ENCODE peak calls at places on chromosomes 12 and 14, in eight cellular contexts. One of them, this sample, is unnamed. For H3K27me3, the result is how much of the 10 kb centered on the place peaks cover.

GRCh38 chr14:98217530-98217929 is 1054.5 kb downstream of the BCL11B start:
- DNase-seq in ascending aorta: no peak
- DNase-seq in thoracic aorta: no peak
- DNase-seq in ovary: no peak
- DNase-seq in right atrium auricular region: no peak
- DNase-seq in spleen: no peak
- DNase-seq in pancreas: no peak
- DNase-seq in transverse colon: no peak
- DNase-seq in this sample: no peak

GRCh38 chr12:132433641-132434395 is 56.1 kb upstream of the FBRSL1 start:
- DNase-seq in ascending aorta: no peak
- DNase-seq in thoracic aorta: no peak
- DNase-seq in ovary: no peak
- DNase-seq in right atrium auricular region: no peak
- DNase-seq in spleen: peak
- DNase-seq in pancreas: peak
- DNase-seq in transverse colon: peak
- DNase-seq in this sample: no peak

GRCh38 chr14:20848316-20848954 is 42.8 kb upstream of the RNASE3 start:
- DNase-seq in ascending aorta: no peak
- DNase-seq in thoracic aorta: no peak
- DNase-seq in ovary: no peak
- DNase-seq in right atrium auricular region: no peak
- DNase-seq in spleen: no peak
- DNase-seq in pancreas: no peak
- DNase-seq in transverse colon: no peak
- DNase-seq in this sample: no peak

GRCh38 chr12:12461923-12462315 is 100.7 kb downstream of the DUSP16 start:
- DNase-seq in ascending aorta: no peak
- DNase-seq in thoracic aorta: no peak
- DNase-seq in ovary: no peak
- DNase-seq in right atrium auricular region: no peak
- DNase-seq in spleen: no peak
- DNase-seq in pancreas: no peak
- DNase-seq in transverse colon: no peak
- DNase-seq in this sample: no peak

GRCh38 chr12:54017027-54017788 is 8.4 kb downstream of the HOXC8 start:
- DNase-seq in ascending aorta: no peak
- DNase-seq in thoracic aorta: no peak
- DNase-seq in ovary: no peak
- DNase-seq in right atrium auricular region: no peak
- DNase-seq in spleen: no peak
- DNase-seq in pancreas: peak
- DNase-seq in transverse colon: no peak
- DNase-seq in this sample: no peak

GRCh38 chr12:104355630-104356029 is 52.1 kb downstream of the EID3 start:
- DNase-seq in ascending aorta: peak
- DNase-seq in thoracic aorta: no peak
- DNase-seq in ovary: no peak
- DNase-seq in right atrium auricular region: peak
- DNase-seq in spleen: no peak
- DNase-seq in pancreas: no peak
- DNase-seq in transverse colon: no peak
- DNase-seq in this sample: no peak

GRCh38 chr12:24697769-24698168 is 251.1 kb downstream of the BCAT1 start:
- DNase-seq in ascending aorta: no peak
- DNase-seq in thoracic aorta: no peak
- DNase-seq in ovary: no peak
- DNase-seq in right atrium auricular region: no peak
- DNase-seq in spleen: no peak
- DNase-seq in pancreas: no peak
- DNase-seq in transverse colon: no peak
- DNase-seq in this sample: no peak

GRCh38 chr12:98727196-98727595 is 82.1 kb downstream of the APAF1 start:
- DNase-seq in ascending aorta: no peak
- DNase-seq in thoracic aorta: no peak
- DNase-seq in ovary: no peak
- DNase-seq in right atrium auricular region: no peak
- DNase-seq in spleen: no peak
- DNase-seq in pancreas: no peak
- DNase-seq in transverse colon: no peak
- DNase-seq in this sample: no peak

GRCh38 chr12:9773216-9773877 is 12.6 kb upstream of the CD69 start:
- DNase-seq in ascending aorta: no peak
- DNase-seq in thoracic aorta: no peak
- DNase-seq in ovary: no peak
- DNase-seq in right atrium auricular region: no peak
- DNase-seq in spleen: no peak
- DNase-seq in pancreas: no peak
- DNase-seq in transverse colon: no peak
- DNase-seq in this sample: no peak

GRCh38 chr12:102543931-102544485 is 63.6 kb upstream of the IGF1 start:
- DNase-seq in ascending aorta: no peak
- DNase-seq in thoracic aorta: no peak
- DNase-seq in ovary: no peak
- DNase-seq in right atrium auricular region: no peak
- DNase-seq in spleen: no peak
- DNase-seq in pancreas: no peak
- DNase-seq in transverse colon: no peak
- DNase-seq in this sample: no peak

GRCh38 chr12:102540856-102541385 is 60.6 kb upstream of the IGF1 start:
- DNase-seq in ascending aorta: no peak
- DNase-seq in thoracic aorta: no peak
- DNase-seq in ovary: no peak
- DNase-seq in right atrium auricular region: no peak
- DNase-seq in spleen: no peak
- DNase-seq in pancreas: no peak
- DNase-seq in transverse colon: no peak
- DNase-seq in this sample: no peak

GRCh38 chr12:102542816-102543448 is 62.6 kb upstream of the IGF1 start:
- DNase-seq in ascending aorta: no peak
- DNase-seq in thoracic aorta: no peak
- DNase-seq in ovary: peak
- DNase-seq in right atrium auricular region: no peak
- DNase-seq in spleen: no peak
- DNase-seq in pancreas: no peak
- DNase-seq in transverse colon: no peak
- DNase-seq in this sample: no peak

GRCh38 chr12:102543494-102543893 is 63.1 kb upstream of the IGF1 start:
- DNase-seq in ascending aorta: no peak
- DNase-seq in thoracic aorta: no peak
- DNase-seq in ovary: no peak
- DNase-seq in right atrium auricular region: no peak
- DNase-seq in spleen: no peak
- DNase-seq in pancreas: no peak
- DNase-seq in transverse colon: no peak
- DNase-seq in this sample: no peak

GRCh38 chr12:102539651-102540553 is 59.5 kb upstream of the IGF1 start:
- DNase-seq in ascending aorta: no peak
- DNase-seq in thoracic aorta: no peak
- DNase-seq in ovary: no peak
- DNase-seq in right atrium auricular region: no peak
- DNase-seq in spleen: no peak
- DNase-seq in pancreas: no peak
- DNase-seq in transverse colon: no peak
- DNase-seq in this sample: no peak
- H3K4me3 ChIP-seq in ascending aorta: no peak
- H3K4me3 ChIP-seq in thoracic aorta: no peak
- H3K4me3 ChIP-seq in ovary: no peak
- H3K4me3 ChIP-seq in right atrium auricular region: no peak
- H3K4me3 ChIP-seq in spleen: no peak
- H3K4me3 ChIP-seq in pancreas: no peak
- H3K4me3 ChIP-seq in transverse colon: no peak
- H3K4me3 ChIP-seq in this sample: no peak

GRCh38 chr14:95903616-95904107 is 27.0 kb downstream of the TUNAR start:
- DNase-seq in ascending aorta: no peak
- DNase-seq in thoracic aorta: no peak
- DNase-seq in ovary: no peak
- DNase-seq in right atrium auricular region: no peak
- DNase-seq in spleen: no peak
- DNase-seq in pancreas: no peak
- DNase-seq in transverse colon: no peak
- DNase-seq in this sample: no peak
- H3K27me3 ChIP-seq in ascending aorta: under half
- H3K27me3 ChIP-seq in thoracic aorta: under half
- H3K27me3 ChIP-seq in ovary: under half
- H3K27me3 ChIP-seq in right atrium auricular region: under half
- H3K27me3 ChIP-seq in spleen: under half
- H3K27me3 ChIP-seq in pancreas: under half
- H3K27me3 ChIP-seq in transverse colon: under half
- H3K27me3 ChIP-seq in this sample: under half

DNA sequence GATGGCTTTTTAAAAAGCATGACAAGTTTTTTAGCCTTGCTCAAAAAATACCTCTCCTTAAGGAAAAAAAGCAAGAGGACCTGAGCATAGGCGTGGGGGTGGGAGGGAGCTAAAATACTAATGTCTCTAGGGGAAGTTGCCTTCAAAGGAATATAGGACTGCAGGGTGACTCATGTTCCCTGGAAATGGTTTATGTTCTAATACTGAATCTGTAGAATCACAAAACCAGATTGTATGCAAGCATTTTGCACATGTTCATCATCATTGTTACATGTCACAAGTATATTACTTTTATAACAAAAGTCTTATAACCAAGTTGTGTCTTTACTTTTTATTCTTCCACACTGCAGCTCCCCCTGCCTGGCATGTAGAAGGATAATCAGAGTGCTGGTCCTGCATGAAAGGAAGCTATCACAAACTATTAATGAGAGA is 36.6 kb downstream of the GPR135 start:
- DNase-seq in ascending aorta: no peak
- DNase-seq in thoracic aorta: no peak
- DNase-seq in ovary: no peak
- DNase-seq in right atrium auricular region: no peak
- DNase-seq in spleen: no peak
- DNase-seq in pancreas: no peak
- DNase-seq in transverse colon: no peak
- DNase-seq in this sample: no peak
- TF ChIP-seq CTCF in ascending aorta: no peak
- TF ChIP-seq CTCF in thoracic aorta: peak
- TF ChIP-seq CTCF in ovary: no peak
- TF ChIP-seq CTCF in right atrium auricular region: no peak
- TF ChIP-seq CTCF in spleen: no peak
- TF ChIP-seq CTCF in pancreas: no peak
- TF ChIP-seq CTCF in transverse colon: no peak
- TF ChIP-seq CTCF in this sample: peak

GRCh38 chr12:117967043-117967442 is 1.7 kb downstream of the KSR2 start:
- DNase-seq in ascending aorta: no peak
- DNase-seq in thoracic aorta: no peak
- DNase-seq in ovary: no peak
- DNase-seq in right atrium auricular region: no peak
- DNase-seq in spleen: no peak
- DNase-seq in pancreas: no peak
- DNase-seq in transverse colon: no peak
- DNase-seq in this sample: no peak

GRCh38 chr12:117968826-117969659 is at the start of gene KSR2:
- DNase-seq in ascending aorta: no peak
- DNase-seq in thoracic aorta: no peak
- DNase-seq in ovary: no peak
- DNase-seq in right atrium auricular region: no peak
- DNase-seq in spleen: no peak
- DNase-seq in pancreas: peak
- DNase-seq in transverse colon: peak
- DNase-seq in this sample: peak

GRCh38 chr12:117966511-117966910 is 2.3 kb downstream of the KSR2 start:
- DNase-seq in ascending aorta: no peak
- DNase-seq in thoracic aorta: no peak
- DNase-seq in ovary: no peak
- DNase-seq in right atrium auricular region: no peak
- DNase-seq in spleen: no peak
- DNase-seq in pancreas: no peak
- DNase-seq in transverse colon: no peak
- DNase-seq in this sample: no peak

GRCh38 chr12:117967512-117967911 is 1.3 kb downstream of the KSR2 start:
- DNase-seq in ascending aorta: no peak
- DNase-seq in thoracic aorta: no peak
- DNase-seq in ovary: no peak
- DNase-seq in right atrium auricular region: no peak
- DNase-seq in spleen: no peak
- DNase-seq in pancreas: no peak
- DNase-seq in transverse colon: no peak
- DNase-seq in this sample: no peak

DNA sequence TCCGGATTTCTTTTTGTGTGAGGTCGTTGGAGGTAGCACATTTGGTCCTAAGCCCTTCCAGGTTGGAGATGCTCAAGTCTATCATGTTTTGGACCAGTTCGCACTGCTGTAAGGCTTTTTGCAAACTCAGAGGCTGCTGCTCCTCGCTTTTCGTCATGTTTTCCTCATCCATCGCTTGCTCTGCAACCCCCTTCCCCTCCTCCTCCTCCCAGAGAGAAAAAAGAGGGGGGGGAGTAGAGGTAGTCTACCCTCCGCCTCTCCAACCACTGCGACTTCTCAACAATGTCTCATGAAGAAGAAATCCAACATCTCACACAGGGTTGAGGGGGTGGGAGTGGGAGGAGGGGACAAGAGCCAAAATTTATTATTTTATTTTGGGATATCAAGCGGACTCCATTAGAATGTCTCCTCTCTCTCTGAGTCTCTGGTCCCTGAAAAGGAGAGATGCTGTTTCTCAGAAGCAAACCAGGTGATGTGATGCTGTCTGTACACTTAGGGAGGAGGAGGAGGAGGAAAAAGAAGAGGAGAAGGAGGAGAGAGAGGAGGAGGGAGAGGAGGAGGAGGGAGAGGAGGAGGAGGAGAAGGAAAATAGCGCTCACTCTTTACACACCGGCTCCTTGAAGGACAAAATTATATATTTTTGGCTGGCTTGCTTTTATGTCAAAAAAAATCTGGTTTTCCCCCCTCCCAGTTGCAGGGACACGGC is 553 bp downstream of the KSR2 start:
- DNase-seq in ascending aorta: no peak
- DNase-seq in thoracic aorta: no peak
- DNase-seq in ovary: no peak
- DNase-seq in right atrium auricular region: no peak
- DNase-seq in spleen: no peak
- DNase-seq in pancreas: no peak
- DNase-seq in transverse colon: no peak
- DNase-seq in this sample: no peak
- H3K4me3 ChIP-seq in ascending aorta: no peak
- H3K4me3 ChIP-seq in thoracic aorta: no peak
- H3K4me3 ChIP-seq in ovary: no peak
- H3K4me3 ChIP-seq in right atrium auricular region: no peak
- H3K4me3 ChIP-seq in spleen: peak
- H3K4me3 ChIP-seq in pancreas: peak
- H3K4me3 ChIP-seq in transverse colon: peak
- H3K4me3 ChIP-seq in this sample: peak

GRCh38 chr12:130075497-130076076 is 86.7 kb upstream of the FZD10 start:
- DNase-seq in ascending aorta: no peak
- DNase-seq in thoracic aorta: no peak
- DNase-seq in ovary: no peak
- DNase-seq in right atrium auricular region: no peak
- DNase-seq in spleen: no peak
- DNase-seq in pancreas: no peak
- DNase-seq in transverse colon: no peak
- DNase-seq in this sample: no peak
- H3K27me3 ChIP-seq in ascending aorta: under half
- H3K27me3 ChIP-seq in thoracic aorta: under half
- H3K27me3 ChIP-seq in ovary: under half
- H3K27me3 ChIP-seq in right atrium auricular region: under half
- H3K27me3 ChIP-seq in spleen: under half
- H3K27me3 ChIP-seq in pancreas: under half
- H3K27me3 ChIP-seq in transverse colon: under half
- H3K27me3 ChIP-seq in this sample: under half

This sample was measured in dorsolateral prefrontal cortex.